ENCODE peak calls at places on chromosome 22, in nine cellular contexts. One of them, this sample, is unnamed.

GRCh38 chr22:46879083-46879482 is 116.6 kb downstream of the TBC1D22A start:
- DNase-seq in neural progenitor cell: no peak
- DNase-seq in spleen: no peak
- DNase-seq in SK-N-SH: no peak
- DNase-seq in H9: no peak
- DNase-seq in psoas muscle: no peak
- DNase-seq in Caco-2: no peak
- DNase-seq in stomach: no peak
- DNase-seq in IMR-90: peak; percentile 59
- DNase-seq in this sample: no peak

GRCh38 chr22:40024201-40025061 is 29.7 kb downstream of the FAM83F start:
- DNase-seq in stomach: peak; percentile 81
- DNase-seq in Caco-2: peak; percentile 61
- DNase-seq in H9: peak; percentile 76
- DNase-seq in neural progenitor cell: peak; percentile 93
- DNase-seq in SK-N-SH: peak; percentile 85
- DNase-seq in psoas muscle: peak; percentile 54
- DNase-seq in spleen: peak; percentile 90
- DNase-seq in IMR-90: peak; percentile 51
- DNase-seq in this sample: peak; percentile 75

GRCh38 chr22:21693333-21693998 is 27.7 kb downstream of the PPIL2 start:
- DNase-seq in H9: no peak
- DNase-seq in stomach: no peak
- DNase-seq in IMR-90: no peak
- DNase-seq in neural progenitor cell: no peak
- DNase-seq in Caco-2: no peak
- DNase-seq in SK-N-SH: no peak
- DNase-seq in psoas muscle: no peak
- DNase-seq in spleen: no peak
- DNase-seq in this sample: no peak

GRCh38 chr22:30694638-30695350 is at the start of gene OSBP2:
- DNase-seq in spleen: peak; percentile 84
- DNase-seq in psoas muscle: peak; percentile 44
- DNase-seq in H9: peak; percentile 45
- DNase-seq in SK-N-SH: peak; percentile 93
- DNase-seq in IMR-90: no peak
- DNase-seq in stomach: peak; percentile 57
- DNase-seq in Caco-2: no peak
- DNase-seq in neural progenitor cell: peak; percentile 78
- DNase-seq in this sample: no peak

GRCh38 chr22:17788023-17788330 is 13.7 kb upstream of the BID start:
- DNase-seq in psoas muscle: no peak
- DNase-seq in spleen: no peak
- DNase-seq in H9: no peak
- DNase-seq in SK-N-SH: no peak
- DNase-seq in neural progenitor cell: no peak
- DNase-seq in IMR-90: no peak
- DNase-seq in stomach: no peak
- DNase-seq in Caco-2: no peak
- DNase-seq in this sample: no peak

GRCh38 chr22:44096736-44097135 is 72.6 kb downstream of the PARVB start:
- DNase-seq in stomach: no peak
- DNase-seq in psoas muscle: no peak
- DNase-seq in H9: no peak
- DNase-seq in SK-N-SH: no peak
- DNase-seq in spleen: peak; percentile 57
- DNase-seq in Caco-2: no peak
- DNase-seq in neural progenitor cell: no peak
- DNase-seq in IMR-90: no peak
- DNase-seq in this sample: no peak

GRCh38 chr22:35315855-35316745 is 16.4 kb downstream of the TOM1 start:
- DNase-seq in IMR-90: no peak
- DNase-seq in spleen: peak; percentile 64
- DNase-seq in Caco-2: peak; percentile 26
- DNase-seq in SK-N-SH: no peak
- DNase-seq in neural progenitor cell: no peak
- DNase-seq in H9: no peak
- DNase-seq in psoas muscle: peak; percentile 76
- DNase-seq in stomach: no peak
- DNase-seq in this sample: no peak

GRCh38 chr22:44274918-44275665 is 37.7 kb downstream of the SHISAL1 start:
- DNase-seq in H9: no peak
- DNase-seq in neural progenitor cell: no peak
- DNase-seq in Caco-2: no peak
- DNase-seq in psoas muscle: no peak
- DNase-seq in spleen: peak; percentile 47
- DNase-seq in IMR-90: no peak
- DNase-seq in SK-N-SH: no peak
- DNase-seq in stomach: no peak
- DNase-seq in this sample: no peak

GRCh38 chr22:22820076-22820475 is 67.5 kb upstream of the IGLL5 start:
- DNase-seq in H9: no peak
- DNase-seq in SK-N-SH: no peak
- DNase-seq in stomach: no peak
- DNase-seq in Caco-2: no peak
- DNase-seq in neural progenitor cell: no peak
- DNase-seq in spleen: no peak
- DNase-seq in psoas muscle: no peak
- DNase-seq in IMR-90: no peak
- DNase-seq in this sample: no peak

GRCh38 chr22:22817468-22818201 is 70.0 kb upstream of the IGLL5 start:
- DNase-seq in SK-N-SH: no peak
- DNase-seq in stomach: no peak
- DNase-seq in spleen: peak; percentile 66
- DNase-seq in psoas muscle: no peak
- DNase-seq in H9: no peak
- DNase-seq in Caco-2: no peak
- DNase-seq in neural progenitor cell: no peak
- DNase-seq in IMR-90: no peak
- DNase-seq in this sample: no peak

GRCh38 chr22:22820626-22821025 is 67.0 kb upstream of the IGLL5 start:
- DNase-seq in psoas muscle: no peak
- DNase-seq in H9: no peak
- DNase-seq in stomach: no peak
- DNase-seq in neural progenitor cell: no peak
- DNase-seq in Caco-2: no peak
- DNase-seq in SK-N-SH: no peak
- DNase-seq in IMR-90: no peak
- DNase-seq in spleen: peak; percentile 74
- DNase-seq in this sample: no peak

GRCh38 chr22:22818202-22818538 is 69.4 kb upstream of the IGLL5 start:
- DNase-seq in IMR-90: no peak
- DNase-seq in H9: no peak
- DNase-seq in Caco-2: no peak
- DNase-seq in psoas muscle: no peak
- DNase-seq in stomach: no peak
- DNase-seq in spleen: no peak
- DNase-seq in neural progenitor cell: no peak
- DNase-seq in SK-N-SH: no peak
- DNase-seq in this sample: no peak

GRCh38 chr22:22818861-22819855 is 68.5 kb upstream of the IGLL5 start:
- DNase-seq in SK-N-SH: no peak
- DNase-seq in spleen: peak; percentile 81
- DNase-seq in IMR-90: no peak
- DNase-seq in psoas muscle: no peak
- DNase-seq in stomach: no peak
- DNase-seq in Caco-2: no peak
- DNase-seq in H9: no peak
- DNase-seq in neural progenitor cell: no peak
- DNase-seq in this sample: no peak
- H3K4me1 ChIP-seq in SK-N-SH: no peaks in the 10 kb centered on the region
- H3K4me1 ChIP-seq in spleen: peaks cover 14% of the 10 kb centered on the region
- H3K4me1 ChIP-seq in IMR-90: no peaks in the 10 kb centered on the region
- H3K4me1 ChIP-seq in psoas muscle: no peaks in the 10 kb centered on the region
- H3K4me1 ChIP-seq in stomach: no peaks in the 10 kb centered on the region
- H3K4me1 ChIP-seq in Caco-2: no peaks in the 10 kb centered on the region
- H3K4me1 ChIP-seq in H9: no peaks in the 10 kb centered on the region
- H3K4me1 ChIP-seq in neural progenitor cell: no peaks in the 10 kb centered on the region
- H3K4me1 ChIP-seq in this sample: no peaks in the 10 kb centered on the region

GRCh38 chr22:20562607-20563463 is 55.4 kb downstream of the MED15 start:
- DNase-seq in psoas muscle: no peak
- DNase-seq in Caco-2: no peak
- DNase-seq in spleen: peak; percentile 35
- DNase-seq in neural progenitor cell: no peak
- DNase-seq in IMR-90: no peak
- DNase-seq in H9: no peak
- DNase-seq in SK-N-SH: no peak
- DNase-seq in stomach: no peak
- DNase-seq in this sample: no peak

GRCh38 chr22:20565079-20565734 is 57.8 kb downstream of the MED15 start:
- DNase-seq in Caco-2: no peak
- DNase-seq in stomach: no peak
- DNase-seq in H9: no peak
- DNase-seq in psoas muscle: no peak
- DNase-seq in neural progenitor cell: no peak
- DNase-seq in IMR-90: peak; percentile 84
- DNase-seq in spleen: peak; percentile 61
- DNase-seq in SK-N-SH: no peak
- DNase-seq in this sample: no peak

GRCh38 chr22:20561882-20562281 is 54.5 kb downstream of the MED15 start:
- DNase-seq in H9: no peak
- DNase-seq in psoas muscle: no peak
- DNase-seq in neural progenitor cell: no peak
- DNase-seq in IMR-90: no peak
- DNase-seq in stomach: no peak
- DNase-seq in SK-N-SH: no peak
- DNase-seq in Caco-2: no peak
- DNase-seq in spleen: no peak
- DNase-seq in this sample: no peak

GRCh38 chr22:20563941-20564371 is 56.5 kb downstream of the MED15 start:
- DNase-seq in H9: no peak
- DNase-seq in SK-N-SH: no peak
- DNase-seq in neural progenitor cell: no peak
- DNase-seq in spleen: no peak
- DNase-seq in stomach: no peak
- DNase-seq in psoas muscle: no peak
- DNase-seq in IMR-90: no peak
- DNase-seq in Caco-2: no peak
- DNase-seq in this sample: no peak

DNA sequence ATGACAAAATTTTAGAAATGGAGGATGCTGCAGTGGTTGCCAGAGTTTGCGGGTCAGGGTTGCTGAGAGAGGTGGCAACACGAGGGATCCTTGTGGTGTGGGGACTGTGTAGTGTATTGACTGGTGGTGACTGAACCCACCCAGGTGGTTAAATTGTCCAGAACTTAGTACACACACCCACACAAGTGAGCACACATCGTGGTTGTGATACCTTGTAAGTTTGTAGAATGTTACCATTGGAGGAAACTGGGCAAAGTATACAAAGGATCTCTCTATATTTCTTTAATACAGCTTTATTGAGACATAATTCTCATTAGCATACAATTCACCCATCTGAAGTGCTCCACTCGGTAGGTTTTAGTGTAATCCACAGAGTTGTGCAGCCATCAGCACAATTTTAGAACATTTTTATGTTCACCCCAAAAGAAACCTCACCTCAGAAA is 56.1 kb downstream of the MED15 start:
- DNase-seq in H9: no peak
- DNase-seq in IMR-90: no peak
- DNase-seq in SK-N-SH: no peak
- DNase-seq in spleen: no peak
- DNase-seq in neural progenitor cell: no peak
- DNase-seq in stomach: no peak
- DNase-seq in Caco-2: no peak
- DNase-seq in psoas muscle: no peak
- DNase-seq in this sample: no peak
- H3K4me1 ChIP-seq in H9: no peaks in the 10 kb centered on the region
- H3K4me1 ChIP-seq in IMR-90: peaks cover 28% of the 10 kb centered on the region
- H3K4me1 ChIP-seq in SK-N-SH: peaks cover 11% of the 10 kb centered on the region
- H3K4me1 ChIP-seq in spleen: peaks cover 26% of the 10 kb centered on the region
- H3K4me1 ChIP-seq in neural progenitor cell: no peaks in the 10 kb centered on the region
- H3K4me1 ChIP-seq in stomach: peaks cover 22% of the 10 kb centered on the region
- H3K4me1 ChIP-seq in Caco-2: peaks cover 3% of the 10 kb centered on the region
- H3K4me1 ChIP-seq in psoas muscle: peaks cover 6% of the 10 kb centered on the region
- H3K4me1 ChIP-seq in this sample: peaks cover 38% of the 10 kb centered on the region

GRCh38 chr22:49793296-49793695 is 34.4 kb downstream of the BRD1 start:
- DNase-seq in neural progenitor cell: no peak
- DNase-seq in H9: no peak
- DNase-seq in spleen: no peak
- DNase-seq in SK-N-SH: peak; percentile 76
- DNase-seq in IMR-90: no peak
- DNase-seq in psoas muscle: no peak
- DNase-seq in Caco-2: no peak
- DNase-seq in stomach: no peak
- DNase-seq in this sample: no peak

GRCh38 chr22:49795521-49795920 is 32.2 kb downstream of the BRD1 start:
- DNase-seq in H9: no peak
- DNase-seq in IMR-90: no peak
- DNase-seq in neural progenitor cell: no peak
- DNase-seq in stomach: no peak
- DNase-seq in SK-N-SH: no peak
- DNase-seq in psoas muscle: no peak
- DNase-seq in spleen: no peak
- DNase-seq in Caco-2: no peak
- DNase-seq in this sample: no peak

GRCh38 chr22:49792107-49792506 is 35.6 kb downstream of the BRD1 start:
- DNase-seq in Caco-2: no peak
- DNase-seq in H9: no peak
- DNase-seq in neural progenitor cell: no peak
- DNase-seq in spleen: no peak
- DNase-seq in IMR-90: no peak
- DNase-seq in psoas muscle: peak; percentile 7
- DNase-seq in SK-N-SH: no peak
- DNase-seq in stomach: no peak
- DNase-seq in this sample: no peak

GRCh38 chr22:49791682-49792081 is 36.0 kb downstream of the BRD1 start:
- DNase-seq in SK-N-SH: no peak
- DNase-seq in stomach: no peak
- DNase-seq in spleen: no peak
- DNase-seq in IMR-90: no peak
- DNase-seq in Caco-2: no peak
- DNase-seq in H9: no peak
- DNase-seq in psoas muscle: no peak
- DNase-seq in neural progenitor cell: no peak
- DNase-seq in this sample: no peak

GRCh38 chr22:49793871-49794270 is 33.8 kb downstream of the BRD1 start:
- DNase-seq in Caco-2: no peak
- DNase-seq in psoas muscle: no peak
- DNase-seq in neural progenitor cell: no peak
- DNase-seq in stomach: no peak
- DNase-seq in IMR-90: no peak
- DNase-seq in spleen: no peak
- DNase-seq in SK-N-SH: no peak
- DNase-seq in H9: no peak
- DNase-seq in this sample: no peak
- H3K4me1 ChIP-seq in Caco-2: no peaks in the 10 kb centered on the region
- H3K4me1 ChIP-seq in psoas muscle: peaks cover 46% of the 10 kb centered on the region
- H3K4me1 ChIP-seq in neural progenitor cell: no peaks in the 10 kb centered on the region
- H3K4me1 ChIP-seq in stomach: peaks cover 35% of the 10 kb centered on the region
- H3K4me1 ChIP-seq in IMR-90: peaks cover 13% of the 10 kb centered on the region
- H3K4me1 ChIP-seq in spleen: peaks cover 26% of the 10 kb centered on the region
- H3K4me1 ChIP-seq in SK-N-SH: no peaks in the 10 kb centered on the region
- H3K4me1 ChIP-seq in H9: no peaks in the 10 kb centered on the region
- H3K4me1 ChIP-seq in this sample: no peaks in the 10 kb centered on the region

GRCh38 chr22:38834215-38834953 is 9.4 kb downstream of the NPTXR start:
- DNase-seq in stomach: no peak
- DNase-seq in IMR-90: no peak
- DNase-seq in neural progenitor cell: no peak
- DNase-seq in H9: no peak
- DNase-seq in SK-N-SH: no peak
- DNase-seq in spleen: no peak
- DNase-seq in psoas muscle: no peak
- DNase-seq in Caco-2: no peak
- DNase-seq in this sample: no peak

GRCh38 chr22:38835888-38836301 is 7.9 kb downstream of the NPTXR start:
- DNase-seq in H9: no peak
- DNase-seq in stomach: no peak
- DNase-seq in neural progenitor cell: no peak
- DNase-seq in spleen: no peak
- DNase-seq in psoas muscle: no peak
- DNase-seq in SK-N-SH: no peak
- DNase-seq in IMR-90: peak; percentile 69
- DNase-seq in Caco-2: no peak
- DNase-seq in this sample: no peak

GRCh38 chr22:38840129-38840528 is 3.7 kb downstream of the NPTXR start:
- DNase-seq in psoas muscle: no peak
- DNase-seq in IMR-90: no peak
- DNase-seq in H9: no peak
- DNase-seq in spleen: no peak
- DNase-seq in SK-N-SH: no peak
- DNase-seq in neural progenitor cell: no peak
- DNase-seq in stomach: no peak
- DNase-seq in Caco-2: no peak
- DNase-seq in this sample: no peak

GRCh38 chr22:38834991-38835390 is 8.8 kb downstream of the NPTXR start:
- DNase-seq in stomach: no peak
- DNase-seq in H9: no peak
- DNase-seq in psoas muscle: no peak
- DNase-seq in spleen: no peak
- DNase-seq in IMR-90: no peak
- DNase-seq in SK-N-SH: no peak
- DNase-seq in neural progenitor cell: no peak
- DNase-seq in Caco-2: no peak
- DNase-seq in this sample: no peak

GRCh38 chr22:38837414-38837813 is 6.4 kb downstream of the NPTXR start:
- DNase-seq in stomach: no peak
- DNase-seq in psoas muscle: no peak
- DNase-seq in spleen: no peak
- DNase-seq in IMR-90: no peak
- DNase-seq in neural progenitor cell: no peak
- DNase-seq in Caco-2: no peak
- DNase-seq in SK-N-SH: no peak
- DNase-seq in H9: no peak
- DNase-seq in this sample: no peak
- H3K4me1 ChIP-seq in stomach: peaks cover 8% of the 10 kb centered on the region
- H3K4me1 ChIP-seq in psoas muscle: no peaks in the 10 kb centered on the region
- H3K4me1 ChIP-seq in spleen: no peaks in the 10 kb centered on the region
- H3K4me1 ChIP-seq in IMR-90: peaks cover 2% of the 10 kb centered on the region
- H3K4me1 ChIP-seq in neural progenitor cell: no peaks in the 10 kb centered on the region
- H3K4me1 ChIP-seq in Caco-2: no peaks in the 10 kb centered on the region
- H3K4me1 ChIP-seq in SK-N-SH: no peaks in the 10 kb centered on the region
- H3K4me1 ChIP-seq in H9: peaks cover 10% of the 10 kb centered on the region
- H3K4me1 ChIP-seq in this sample: peaks cover 23% of the 10 kb centered on the region

This sample was measured in A549.